ENCODE peak calls at places on chromosomes 4 and X, in ten cellular contexts. One of them, this sample, is unnamed.
A peak's percentile ranks its signal among the peaks of the same experiment; 100 is the strongest.

GRCh38 chrX:54182194-54182863 is 725 bp downstream of the FAM120C start:
- DNase-seq in LoVo: peak; percentile 53
- DNase-seq in breast epithelium: peak; percentile 53
- DNase-seq in activated gamma-delta T cell treated with Interleukin-2 at 50 U/mL for 16 hours: peak; percentile 56
- DNase-seq in Caki2: peak; percentile 52
- DNase-seq in activated CD4-positive, alpha-beta memory T cell treated with anti-CD3 and anti-CD28 coated beads, Interleukin-2, amount 10 ng/mL, durations not matched to agents 7 days and 5 days: peak; percentile 73
- DNase-seq in activated CD4-positive, alpha-beta T cell treated with anti-CD3 and anti-CD28 coated beads, Interleukin-2, amount 50 U/mL, for 24 hours: peak; percentile 27
- DNase-seq in stimulated activated CD4-positive, alpha-beta T cell treated with anti-CD3 and anti-CD28 coated beads, Interleukin-1b, Interleukin-23, amount 100 ng/mL, for 4 hours: peak; percentile 53
- DNase-seq in AG08395: peak; percentile 33
- DNase-seq in GM12865: peak; percentile 73
- DNase-seq in this sample: no peak

GRCh38 chr4:6682862-6683590 is 10.7 kb upstream of the S100P start:
- DNase-seq in Caki2: no peak
- DNase-seq in LoVo: no peak
- DNase-seq in AG08395: no peak
- DNase-seq in activated CD4-positive, alpha-beta T cell treated with anti-CD3 and anti-CD28 coated beads, Interleukin-2, amount 50 U/mL, for 24 hours: no peak
- DNase-seq in GM12865: no peak
- DNase-seq in stimulated activated CD4-positive, alpha-beta T cell treated with anti-CD3 and anti-CD28 coated beads, Interleukin-1b, Interleukin-23, amount 100 ng/mL, for 4 hours: no peak
- DNase-seq in activated CD4-positive, alpha-beta memory T cell treated with anti-CD3 and anti-CD28 coated beads, Interleukin-2, amount 10 ng/mL, durations not matched to agents 7 days and 5 days: no peak
- DNase-seq in breast epithelium: no peak
- DNase-seq in activated gamma-delta T cell treated with Interleukin-2 at 50 U/mL for 16 hours: no peak
- DNase-seq in this sample: no peak

GRCh38 chr4:80058740-80059139 is 14.3 kb downstream of the ANTXR2 start:
- DNase-seq in activated CD4-positive, alpha-beta T cell treated with anti-CD3 and anti-CD28 coated beads, Interleukin-2, amount 50 U/mL, for 24 hours: no peak
- DNase-seq in Caki2: no peak
- DNase-seq in stimulated activated CD4-positive, alpha-beta T cell treated with anti-CD3 and anti-CD28 coated beads, Interleukin-1b, Interleukin-23, amount 100 ng/mL, for 4 hours: no peak
- DNase-seq in LoVo: no peak
- DNase-seq in AG08395: peak; percentile 17
- DNase-seq in breast epithelium: no peak
- DNase-seq in GM12865: peak; percentile 94
- DNase-seq in activated CD4-positive, alpha-beta memory T cell treated with anti-CD3 and anti-CD28 coated beads, Interleukin-2, amount 10 ng/mL, durations not matched to agents 7 days and 5 days: peak; percentile 50
- DNase-seq in activated gamma-delta T cell treated with Interleukin-2 at 50 U/mL for 16 hours: peak; percentile 23
- DNase-seq in this sample: no peak

GRCh38 chr4:122480023-122480422 is 23.5 kb upstream of the IL2 start:
- DNase-seq in LoVo: peak; percentile 24
- DNase-seq in Caki2: peak; percentile 14
- DNase-seq in activated CD4-positive, alpha-beta T cell treated with anti-CD3 and anti-CD28 coated beads, Interleukin-2, amount 50 U/mL, for 24 hours: no peak
- DNase-seq in activated CD4-positive, alpha-beta memory T cell treated with anti-CD3 and anti-CD28 coated beads, Interleukin-2, amount 10 ng/mL, durations not matched to agents 7 days and 5 days: no peak
- DNase-seq in activated gamma-delta T cell treated with Interleukin-2 at 50 U/mL for 16 hours: no peak
- DNase-seq in GM12865: no peak
- DNase-seq in AG08395: peak; percentile 37
- DNase-seq in breast epithelium: no peak
- DNase-seq in stimulated activated CD4-positive, alpha-beta T cell treated with anti-CD3 and anti-CD28 coated beads, Interleukin-1b, Interleukin-23, amount 100 ng/mL, for 4 hours: no peak
- DNase-seq in this sample: no peak

GRCh38 chr4:100986360-100986868 is 360.9 kb downstream of the PPP3CA start:
- DNase-seq in activated gamma-delta T cell treated with Interleukin-2 at 50 U/mL for 16 hours: no peak
- DNase-seq in LoVo: peak; percentile 9
- DNase-seq in GM12865: no peak
- DNase-seq in AG08395: no peak
- DNase-seq in breast epithelium: no peak
- DNase-seq in Caki2: peak; percentile 2
- DNase-seq in stimulated activated CD4-positive, alpha-beta T cell treated with anti-CD3 and anti-CD28 coated beads, Interleukin-1b, Interleukin-23, amount 100 ng/mL, for 4 hours: no peak
- DNase-seq in activated CD4-positive, alpha-beta T cell treated with anti-CD3 and anti-CD28 coated beads, Interleukin-2, amount 50 U/mL, for 24 hours: no peak
- DNase-seq in activated CD4-positive, alpha-beta memory T cell treated with anti-CD3 and anti-CD28 coated beads, Interleukin-2, amount 10 ng/mL, durations not matched to agents 7 days and 5 days: no peak
- DNase-seq in this sample: peak; percentile 8

GRCh38 chrX:54423161-54423888 is 16.9 kb upstream of the TSR2 start:
- DNase-seq in activated gamma-delta T cell treated with Interleukin-2 at 50 U/mL for 16 hours: no peak
- DNase-seq in GM12865: peak; percentile 12
- DNase-seq in stimulated activated CD4-positive, alpha-beta T cell treated with anti-CD3 and anti-CD28 coated beads, Interleukin-1b, Interleukin-23, amount 100 ng/mL, for 4 hours: no peak
- DNase-seq in AG08395: no peak
- DNase-seq in breast epithelium: no peak
- DNase-seq in LoVo: no peak
- DNase-seq in activated CD4-positive, alpha-beta T cell treated with anti-CD3 and anti-CD28 coated beads, Interleukin-2, amount 50 U/mL, for 24 hours: no peak
- DNase-seq in Caki2: no peak
- DNase-seq in activated CD4-positive, alpha-beta memory T cell treated with anti-CD3 and anti-CD28 coated beads, Interleukin-2, amount 10 ng/mL, durations not matched to agents 7 days and 5 days: no peak
- DNase-seq in this sample: peak; percentile 13

GRCh38 chr4:107931775-107932321 is 499 bp downstream of the CYP2U1 start:
- DNase-seq in stimulated activated CD4-positive, alpha-beta T cell treated with anti-CD3 and anti-CD28 coated beads, Interleukin-1b, Interleukin-23, amount 100 ng/mL, for 4 hours: peak; percentile 31
- DNase-seq in Caki2: no peak
- DNase-seq in AG08395: no peak
- DNase-seq in activated gamma-delta T cell treated with Interleukin-2 at 50 U/mL for 16 hours: peak; percentile 27
- DNase-seq in breast epithelium: no peak
- DNase-seq in LoVo: no peak
- DNase-seq in activated CD4-positive, alpha-beta T cell treated with anti-CD3 and anti-CD28 coated beads, Interleukin-2, amount 50 U/mL, for 24 hours: no peak
- DNase-seq in GM12865: peak; percentile 39
- DNase-seq in activated CD4-positive, alpha-beta memory T cell treated with anti-CD3 and anti-CD28 coated beads, Interleukin-2, amount 10 ng/mL, durations not matched to agents 7 days and 5 days: no peak
- DNase-seq in this sample: no peak

GRCh38 chr4:70706516-70706915 is 15.2 kb upstream of the RUFY3 start:
- DNase-seq in LoVo: no peak
- DNase-seq in activated CD4-positive, alpha-beta T cell treated with anti-CD3 and anti-CD28 coated beads, Interleukin-2, amount 50 U/mL, for 24 hours: no peak
- DNase-seq in GM12865: no peak
- DNase-seq in AG08395: no peak
- DNase-seq in stimulated activated CD4-positive, alpha-beta T cell treated with anti-CD3 and anti-CD28 coated beads, Interleukin-1b, Interleukin-23, amount 100 ng/mL, for 4 hours: no peak
- DNase-seq in activated CD4-positive, alpha-beta memory T cell treated with anti-CD3 and anti-CD28 coated beads, Interleukin-2, amount 10 ng/mL, durations not matched to agents 7 days and 5 days: no peak
- DNase-seq in breast epithelium: no peak
- DNase-seq in Caki2: peak; percentile 51
- DNase-seq in activated gamma-delta T cell treated with Interleukin-2 at 50 U/mL for 16 hours: no peak
- DNase-seq in this sample: no peak

GRCh38 chrX:115560211-115560977 is 580 bp upstream of the PLS3 start:
- DNase-seq in LoVo: peak; percentile 64
- DNase-seq in AG08395: no peak
- DNase-seq in Caki2: peak; percentile 90
- DNase-seq in activated gamma-delta T cell treated with Interleukin-2 at 50 U/mL for 16 hours: no peak
- DNase-seq in activated CD4-positive, alpha-beta memory T cell treated with anti-CD3 and anti-CD28 coated beads, Interleukin-2, amount 10 ng/mL, durations not matched to agents 7 days and 5 days: no peak
- DNase-seq in GM12865: no peak
- DNase-seq in breast epithelium: no peak
- DNase-seq in stimulated activated CD4-positive, alpha-beta T cell treated with anti-CD3 and anti-CD28 coated beads, Interleukin-1b, Interleukin-23, amount 100 ng/mL, for 4 hours: no peak
- DNase-seq in activated CD4-positive, alpha-beta T cell treated with anti-CD3 and anti-CD28 coated beads, Interleukin-2, amount 50 U/mL, for 24 hours: no peak
- DNase-seq in this sample: no peak

GRCh38 chr4:165621983-165622382 is 243.2 kb downstream of the CPE start:
- DNase-seq in stimulated activated CD4-positive, alpha-beta T cell treated with anti-CD3 and anti-CD28 coated beads, Interleukin-1b, Interleukin-23, amount 100 ng/mL, for 4 hours: no peak
- DNase-seq in activated CD4-positive, alpha-beta T cell treated with anti-CD3 and anti-CD28 coated beads, Interleukin-2, amount 50 U/mL, for 24 hours: no peak
- DNase-seq in Caki2: no peak
- DNase-seq in breast epithelium: no peak
- DNase-seq in AG08395: no peak
- DNase-seq in activated gamma-delta T cell treated with Interleukin-2 at 50 U/mL for 16 hours: no peak
- DNase-seq in GM12865: no peak
- DNase-seq in LoVo: no peak
- DNase-seq in activated CD4-positive, alpha-beta memory T cell treated with anti-CD3 and anti-CD28 coated beads, Interleukin-2, amount 10 ng/mL, durations not matched to agents 7 days and 5 days: no peak
- DNase-seq in this sample: no peak

GRCh38 chr4:61992351-61992750 is 792.2 kb downstream of the ADGRL3 start:
- DNase-seq in AG08395: no peak
- DNase-seq in stimulated activated CD4-positive, alpha-beta T cell treated with anti-CD3 and anti-CD28 coated beads, Interleukin-1b, Interleukin-23, amount 100 ng/mL, for 4 hours: no peak
- DNase-seq in activated gamma-delta T cell treated with Interleukin-2 at 50 U/mL for 16 hours: no peak
- DNase-seq in breast epithelium: no peak
- DNase-seq in activated CD4-positive, alpha-beta memory T cell treated with anti-CD3 and anti-CD28 coated beads, Interleukin-2, amount 10 ng/mL, durations not matched to agents 7 days and 5 days: no peak
- DNase-seq in LoVo: no peak
- DNase-seq in activated CD4-positive, alpha-beta T cell treated with anti-CD3 and anti-CD28 coated beads, Interleukin-2, amount 50 U/mL, for 24 hours: no peak
- DNase-seq in GM12865: no peak
- DNase-seq in Caki2: no peak
- DNase-seq in this sample: no peak

GRCh38 chrX:151746502-151746901 is 12.0 kb downstream of the CNGA2 start:
- DNase-seq in LoVo: no peak
- DNase-seq in activated CD4-positive, alpha-beta T cell treated with anti-CD3 and anti-CD28 coated beads, Interleukin-2, amount 50 U/mL, for 24 hours: no peak
- DNase-seq in stimulated activated CD4-positive, alpha-beta T cell treated with anti-CD3 and anti-CD28 coated beads, Interleukin-1b, Interleukin-23, amount 100 ng/mL, for 4 hours: no peak
- DNase-seq in Caki2: no peak
- DNase-seq in AG08395: no peak
- DNase-seq in breast epithelium: no peak
- DNase-seq in activated CD4-positive, alpha-beta memory T cell treated with anti-CD3 and anti-CD28 coated beads, Interleukin-2, amount 10 ng/mL, durations not matched to agents 7 days and 5 days: no peak
- DNase-seq in GM12865: no peak
- DNase-seq in activated gamma-delta T cell treated with Interleukin-2 at 50 U/mL for 16 hours: no peak
- DNase-seq in this sample: no peak

GRCh38 chrX:105190252-105190853 is 30.1 kb downstream of the TEX13A start:
- DNase-seq in activated CD4-positive, alpha-beta T cell treated with anti-CD3 and anti-CD28 coated beads, Interleukin-2, amount 50 U/mL, for 24 hours: no peak
- DNase-seq in breast epithelium: no peak
- DNase-seq in activated gamma-delta T cell treated with Interleukin-2 at 50 U/mL for 16 hours: no peak
- DNase-seq in GM12865: peak; percentile 17
- DNase-seq in AG08395: peak; percentile 9
- DNase-seq in activated CD4-positive, alpha-beta memory T cell treated with anti-CD3 and anti-CD28 coated beads, Interleukin-2, amount 10 ng/mL, durations not matched to agents 7 days and 5 days: no peak
- DNase-seq in stimulated activated CD4-positive, alpha-beta T cell treated with anti-CD3 and anti-CD28 coated beads, Interleukin-1b, Interleukin-23, amount 100 ng/mL, for 4 hours: no peak
- DNase-seq in LoVo: peak; percentile 25
- DNase-seq in Caki2: peak; percentile 24
- DNase-seq in this sample: peak; percentile 30

GRCh38 chr4:114729339-114729738 is 130.7 kb downstream of the UGT8 start:
- DNase-seq in activated CD4-positive, alpha-beta memory T cell treated with anti-CD3 and anti-CD28 coated beads, Interleukin-2, amount 10 ng/mL, durations not matched to agents 7 days and 5 days: no peak
- DNase-seq in activated CD4-positive, alpha-beta T cell treated with anti-CD3 and anti-CD28 coated beads, Interleukin-2, amount 50 U/mL, for 24 hours: no peak
- DNase-seq in Caki2: no peak
- DNase-seq in stimulated activated CD4-positive, alpha-beta T cell treated with anti-CD3 and anti-CD28 coated beads, Interleukin-1b, Interleukin-23, amount 100 ng/mL, for 4 hours: no peak
- DNase-seq in activated gamma-delta T cell treated with Interleukin-2 at 50 U/mL for 16 hours: no peak
- DNase-seq in AG08395: no peak
- DNase-seq in LoVo: no peak
- DNase-seq in GM12865: peak; percentile 1
- DNase-seq in breast epithelium: no peak
- DNase-seq in this sample: no peak